ENCODE peak calls at places on chromosome 10, in five cellular contexts. R is GM13977, E is brain microvascular endothelial cell, Y is right atrium auricular region, L is astrocyte. U is an unnamed sample.
A peak's percentile ranks its signal among the peaks of the same experiment; 100 is the strongest.

GRCh38 chr10:47114680-47115186 is 185.3 kb upstream of the GDF10 start:
- DNase-seq in R (no peak), E (no peak), Y (no peak), L (no peak), U (no peak)

GRCh38 chr10:100739516-100740368 is 5.6 kb upstream of the PAX2 start:
- DNase-seq in R (peak; percentile 42), E (no peak), Y (no peak), L (no peak), U (no peak)

GRCh38 chr10:126336786-126337185 is 51.5 kb downstream of the ADAM12 start:
- DNase-seq in R (no peak), E (peak; percentile 43), Y (no peak), L (peak; percentile 79), U (no peak)

GRCh38 chr10:79184141-79184625 is 115.4 kb downstream of the ZMIZ1 start:
- DNase-seq in R (no peak), E (peak; percentile 72), Y (no peak), L (peak; percentile 84), U (peak; percentile 38)

GRCh38 chr10:18830277-18830676 is 171.0 kb downstream of the ARL5B start:
- DNase-seq in R (no peak), E (no peak), Y (no peak), L (no peak), U (no peak)

GRCh38 chr10:54137396-54137795 is 663.6 kb downstream of the PCDH15 start:
- DNase-seq in R (no peak), E (no peak), Y (no peak), L (no peak), U (no peak)

GRCh38 chr10:24240001-24240751 is 31.2 kb downstream of the KIAA1217 start:
- DNase-seq in R (no peak), E (no peak), Y (no peak), L (no peak), U (no peak)

GRCh38 chr10:42977032-42977416 is 99.8 kb upstream of the RET start:
- DNase-seq in R (no peak), E (no peak), Y (no peak), L (no peak), U (no peak)

GRCh38 chr10:99880071-99880835 is 97.8 kb downstream of the ABCC2 start:
- DNase-seq in R (no peak), E (peak; percentile 48), Y (no peak), L (no peak), U (no peak)

GRCh38 chr10:44660271-44660670 is 250.9 kb upstream of the TMEM72 start:
- DNase-seq in R (no peak), E (no peak), Y (no peak), L (no peak), U (no peak)

GRCh38 chr10:83908987-83909386 is 230.3 kb upstream of the GHITM start:
- DNase-seq in R (no peak), E (no peak), Y (no peak), L (no peak), U (no peak)

GRCh38 chr10:24678757-24679156 is 44.9 kb downstream of the ARHGAP21 start:
- DNase-seq in R (no peak), E (no peak), Y (no peak), L (no peak), U (no peak)

DNA sequence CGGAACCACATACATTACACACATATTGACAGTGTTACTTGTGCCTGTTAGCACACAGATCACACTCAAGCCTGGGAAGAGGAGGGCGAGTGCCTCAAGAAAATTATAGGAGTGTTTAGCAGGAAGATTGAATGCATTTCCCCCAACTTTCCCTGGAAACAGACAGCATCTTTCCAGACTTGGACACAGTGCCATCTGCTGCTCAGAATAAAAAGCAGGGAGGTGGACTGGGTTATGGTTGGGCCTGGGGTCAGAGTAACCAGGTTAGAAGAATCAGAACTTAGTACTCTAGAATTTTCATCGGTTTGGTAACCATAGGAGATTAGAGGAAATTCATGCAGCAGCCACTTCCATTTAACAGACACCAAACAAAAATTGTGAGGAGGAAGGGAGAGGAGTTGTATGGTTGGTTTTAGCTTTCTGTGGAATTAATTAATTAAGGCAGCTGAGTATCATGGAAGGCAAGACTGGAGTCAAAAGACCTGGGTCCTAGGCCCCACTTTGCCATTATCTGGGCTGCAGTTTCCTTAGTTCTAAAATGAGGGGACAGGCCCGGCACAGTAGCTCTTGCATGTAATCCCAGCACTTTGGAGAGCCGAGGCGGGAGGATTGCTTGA is 43.4 kb upstream of the OPTN start:
- DNase-seq in R (no peak), E (peak; percentile 29), Y (no peak), L (no peak), U (no peak)
- TF ChIP-seq CTCF in R (no peak), E (peak; percentile 67), Y (peak; percentile 59), L (peak; percentile 59), U (peak; percentile 41)

GRCh38 chr10:131891196-131891928 is 9.4 kb upstream of the PPP2R2D start:
- DNase-seq in R (no peak), E (no peak), Y (no peak), L (no peak), U (no peak)
- TF ChIP-seq CTCF in R (no peak), E (peak; percentile 33), Y (no peak), L (no peak), U (no peak)

GRCh38 chr10:92419740-92420553 is 129.0 kb downstream of the MARCHF5 start:
- DNase-seq in R (no peak), E (peak; percentile 17), Y (peak; percentile 70), L (peak; percentile 12), U (no peak)
- TF ChIP-seq CTCF in R (no peak), E (peak; percentile 79), Y (peak; percentile 61), L (peak; percentile 20), U (peak; percentile 65)

DNA sequence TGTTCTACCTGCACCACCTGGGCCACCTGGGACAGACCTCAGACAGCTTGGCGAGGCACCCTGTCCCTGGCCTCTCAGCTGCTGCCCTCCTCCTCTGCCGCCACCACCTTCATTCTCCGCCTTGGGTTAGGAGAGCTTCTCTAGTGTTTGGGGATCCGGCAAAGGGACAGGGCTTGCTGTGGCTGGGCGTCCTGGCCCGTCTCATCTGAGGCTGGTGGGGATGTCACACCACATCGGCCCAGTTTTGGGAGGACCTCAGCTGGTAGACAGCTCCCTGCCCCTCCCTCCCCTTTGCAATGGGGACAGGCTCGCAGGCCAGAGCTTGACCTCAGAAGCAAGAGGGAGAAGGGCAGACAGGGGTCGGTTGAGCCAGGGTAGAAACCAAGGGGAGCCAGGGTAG is 26.4 kb downstream of the SPOCK2 start:
- DNase-seq in R (no peak), E (no peak), Y (no peak), L (no peak), U (no peak)
- TF ChIP-seq CTCF in R (no peak), E (no peak), Y (no peak), L (no peak), U (no peak)

GRCh38 chr10:1074748-1075358 is 18.7 kb downstream of the WDR37 start:
- DNase-seq in R (no peak), E (no peak), Y (peak; percentile 44), L (no peak), U (no peak)
- TF ChIP-seq CTCF in R (peak; percentile 36), E (peak; percentile 33), Y (peak; percentile 38), L (peak; percentile 17), U (no peak)

DNA sequence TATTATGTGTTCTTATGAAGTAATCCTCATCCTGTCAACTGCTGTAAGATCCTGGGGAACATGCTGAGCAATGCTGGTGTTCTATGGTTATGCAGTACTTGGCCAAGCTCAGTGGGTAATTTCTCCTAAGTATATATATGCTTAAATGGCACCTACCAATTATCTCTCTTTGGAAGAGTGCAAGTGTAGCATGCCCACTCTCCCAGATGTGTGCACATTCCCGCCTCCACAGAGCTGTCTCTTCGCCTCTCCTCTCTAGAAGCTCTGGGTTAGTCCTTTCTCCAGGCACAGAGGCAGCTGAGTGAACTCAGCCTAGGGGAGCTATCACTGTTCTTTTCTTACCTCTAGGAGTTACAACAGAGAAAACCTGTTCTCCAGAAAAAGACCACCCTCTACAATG is 428.8 kb downstream of the KCNMA1 start:
- DNase-seq in R (no peak), E (no peak), Y (no peak), L (no peak), U (no peak)
- TF ChIP-seq CTCF in R (no peak), E (no peak), Y (no peak), L (no peak), U (no peak)